ENCODE peak calls at places on chromosomes 13 and 19, in ten cellular contexts. One of them, this sample, is unnamed. For H3K9me3, the result is how much of the 10 kb centered on the place peaks cover.

GRCh38 chr13:113216165-113217056 is 7.0 kb downstream of the CUL4A start:
- DNase-seq in A673: peak
- DNase-seq in heart right ventricle: no peak
- DNase-seq in DND-41: no peak
- DNase-seq in thoracic aorta: no peak
- DNase-seq in OCI-LY7: no peak
- DNase-seq in breast epithelium: peak
- DNase-seq in right lobe of liver: no peak
- DNase-seq in pancreas: peak
- DNase-seq in sigmoid colon: no peak
- DNase-seq in this sample: no peak

GRCh38 chr13:59755647-59756290 is 408.0 kb downstream of the DIAPH3 start:
- DNase-seq in A673: peak
- DNase-seq in thoracic aorta: no peak
- DNase-seq in DND-41: no peak
- DNase-seq in right lobe of liver: no peak
- DNase-seq in sigmoid colon: no peak
- DNase-seq in breast epithelium: no peak
- DNase-seq in pancreas: no peak
- DNase-seq in OCI-LY7: no peak
- DNase-seq in heart right ventricle: no peak
- DNase-seq in this sample: no peak

GRCh38 chr19:38698225-38699026 is 45.8 kb downstream of the CAPN12 start:
- DNase-seq in sigmoid colon: no peak
- DNase-seq in DND-41: no peak
- DNase-seq in OCI-LY7: no peak
- DNase-seq in breast epithelium: no peak
- DNase-seq in pancreas: no peak
- DNase-seq in A673: no peak
- DNase-seq in heart right ventricle: no peak
- DNase-seq in thoracic aorta: no peak
- DNase-seq in right lobe of liver: no peak
- DNase-seq in this sample: no peak

GRCh38 chr13:73337511-73337910 is 278.7 kb downstream of the KLF5 start:
- DNase-seq in breast epithelium: no peak
- DNase-seq in right lobe of liver: no peak
- DNase-seq in OCI-LY7: no peak
- DNase-seq in A673: no peak
- DNase-seq in pancreas: no peak
- DNase-seq in DND-41: no peak
- DNase-seq in sigmoid colon: no peak
- DNase-seq in heart right ventricle: no peak
- DNase-seq in thoracic aorta: no peak
- DNase-seq in this sample: no peak

GRCh38 chr19:5103061-5103701 is 134.3 kb downstream of the KDM4B start:
- DNase-seq in sigmoid colon: peak
- DNase-seq in DND-41: no peak
- DNase-seq in thoracic aorta: no peak
- DNase-seq in heart right ventricle: peak
- DNase-seq in breast epithelium: no peak
- DNase-seq in OCI-LY7: no peak
- DNase-seq in right lobe of liver: peak
- DNase-seq in pancreas: peak
- DNase-seq in A673: peak
- DNase-seq in this sample: no peak

GRCh38 chr13:79349011-79349410 is 57.0 kb downstream of the RBM26 start:
- DNase-seq in pancreas: no peak
- DNase-seq in breast epithelium: no peak
- DNase-seq in sigmoid colon: no peak
- DNase-seq in OCI-LY7: no peak
- DNase-seq in right lobe of liver: no peak
- DNase-seq in heart right ventricle: no peak
- DNase-seq in A673: no peak
- DNase-seq in DND-41: no peak
- DNase-seq in thoracic aorta: no peak
- DNase-seq in this sample: no peak

GRCh38 chr19:22619371-22619770 is 14.8 kb upstream of the ZNF492 start:
- DNase-seq in pancreas: no peak
- DNase-seq in sigmoid colon: no peak
- DNase-seq in OCI-LY7: no peak
- DNase-seq in thoracic aorta: no peak
- DNase-seq in DND-41: no peak
- DNase-seq in breast epithelium: no peak
- DNase-seq in heart right ventricle: no peak
- DNase-seq in A673: no peak
- DNase-seq in right lobe of liver: no peak
- DNase-seq in this sample: no peak

GRCh38 chr13:21668665-21669599 is 1.9 kb upstream of the FGF9 start:
- DNase-seq in OCI-LY7: peak
- DNase-seq in A673: no peak
- DNase-seq in DND-41: no peak
- DNase-seq in sigmoid colon: peak
- DNase-seq in breast epithelium: no peak
- DNase-seq in pancreas: no peak
- DNase-seq in thoracic aorta: no peak
- DNase-seq in right lobe of liver: no peak
- DNase-seq in heart right ventricle: no peak
- DNase-seq in this sample: peak

GRCh38 chr19:17779281-17779930 is 15.5 kb upstream of the B3GNT3 start:
- DNase-seq in A673: peak
- DNase-seq in heart right ventricle: no peak
- DNase-seq in breast epithelium: peak
- DNase-seq in OCI-LY7: no peak
- DNase-seq in pancreas: no peak
- DNase-seq in DND-41: no peak
- DNase-seq in right lobe of liver: peak
- DNase-seq in thoracic aorta: no peak
- DNase-seq in sigmoid colon: no peak
- DNase-seq in this sample: no peak

GRCh38 chr19:30307191-30307974 is 64.8 kb upstream of the ZNF536 start:
- DNase-seq in pancreas: no peak
- DNase-seq in DND-41: no peak
- DNase-seq in right lobe of liver: no peak
- DNase-seq in OCI-LY7: no peak
- DNase-seq in heart right ventricle: no peak
- DNase-seq in breast epithelium: no peak
- DNase-seq in thoracic aorta: no peak
- DNase-seq in sigmoid colon: no peak
- DNase-seq in A673: no peak
- DNase-seq in this sample: no peak

GRCh38 chr13:46571189-46571901 is 18.4 kb downstream of the LRCH1 start:
- DNase-seq in heart right ventricle: no peak
- DNase-seq in thoracic aorta: no peak
- DNase-seq in A673: peak
- DNase-seq in sigmoid colon: no peak
- DNase-seq in pancreas: no peak
- DNase-seq in breast epithelium: no peak
- DNase-seq in right lobe of liver: no peak
- DNase-seq in OCI-LY7: no peak
- DNase-seq in DND-41: no peak
- DNase-seq in this sample: no peak

GRCh38 chr13:101681834-101682233 is 229.4 kb downstream of the ITGBL1 start:
- DNase-seq in OCI-LY7: no peak
- DNase-seq in A673: no peak
- DNase-seq in right lobe of liver: no peak
- DNase-seq in pancreas: no peak
- DNase-seq in heart right ventricle: no peak
- DNase-seq in DND-41: no peak
- DNase-seq in sigmoid colon: no peak
- DNase-seq in thoracic aorta: no peak
- DNase-seq in breast epithelium: no peak
- DNase-seq in this sample: no peak

DNA sequence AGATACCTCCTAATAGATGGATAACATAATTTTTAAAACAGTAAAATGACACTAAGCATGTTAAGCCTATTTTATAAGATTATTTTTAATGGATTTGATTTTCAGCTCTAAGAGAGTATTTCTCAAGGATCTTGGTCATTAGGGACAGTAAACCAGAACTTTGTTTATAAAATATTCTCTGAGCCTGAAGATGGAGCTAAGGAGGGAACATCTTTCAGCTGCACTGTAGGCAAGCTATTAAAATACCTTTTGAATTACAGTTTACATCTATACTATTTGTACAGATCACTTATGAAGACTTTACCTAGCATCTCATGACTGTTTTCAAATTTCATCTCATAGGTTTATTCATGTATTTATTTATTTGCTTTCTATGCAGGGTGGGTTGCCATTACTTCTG is 345.3 kb downstream of the MYO16 start:
- DNase-seq in right lobe of liver: no peak
- DNase-seq in thoracic aorta: no peak
- DNase-seq in OCI-LY7: no peak
- DNase-seq in DND-41: no peak
- DNase-seq in heart right ventricle: no peak
- DNase-seq in breast epithelium: no peak
- DNase-seq in pancreas: no peak
- DNase-seq in sigmoid colon: no peak
- DNase-seq in A673: no peak
- DNase-seq in this sample: no peak
- TF ChIP-seq CTCF in right lobe of liver: no peak
- TF ChIP-seq CTCF in thoracic aorta: no peak
- TF ChIP-seq CTCF in OCI-LY7: no peak
- TF ChIP-seq CTCF in DND-41: no peak
- TF ChIP-seq CTCF in heart right ventricle: no peak
- TF ChIP-seq CTCF in breast epithelium: no peak
- TF ChIP-seq CTCF in pancreas: no peak
- TF ChIP-seq CTCF in sigmoid colon: no peak
- TF ChIP-seq CTCF in A673: no peak
- TF ChIP-seq CTCF in this sample: no peak

GRCh38 chr13:80527400-80527799 is 186.5 kb upstream of the SPRY2 start:
- DNase-seq in A673: no peak
- DNase-seq in sigmoid colon: no peak
- DNase-seq in pancreas: no peak
- DNase-seq in heart right ventricle: no peak
- DNase-seq in right lobe of liver: no peak
- DNase-seq in breast epithelium: no peak
- DNase-seq in thoracic aorta: no peak
- DNase-seq in DND-41: no peak
- DNase-seq in OCI-LY7: no peak
- DNase-seq in this sample: no peak

GRCh38 chr13:80528733-80529132 is 187.8 kb upstream of the SPRY2 start:
- DNase-seq in right lobe of liver: no peak
- DNase-seq in pancreas: no peak
- DNase-seq in heart right ventricle: no peak
- DNase-seq in breast epithelium: no peak
- DNase-seq in sigmoid colon: no peak
- DNase-seq in A673: no peak
- DNase-seq in OCI-LY7: no peak
- DNase-seq in thoracic aorta: no peak
- DNase-seq in DND-41: no peak
- DNase-seq in this sample: no peak

GRCh38 chr13:80533175-80533574 is 192.2 kb upstream of the SPRY2 start:
- DNase-seq in breast epithelium: no peak
- DNase-seq in heart right ventricle: no peak
- DNase-seq in pancreas: no peak
- DNase-seq in right lobe of liver: no peak
- DNase-seq in thoracic aorta: no peak
- DNase-seq in A673: no peak
- DNase-seq in OCI-LY7: no peak
- DNase-seq in DND-41: no peak
- DNase-seq in sigmoid colon: no peak
- DNase-seq in this sample: no peak

GRCh38 chr13:80530902-80531301 is 190.0 kb upstream of the SPRY2 start:
- DNase-seq in OCI-LY7: no peak
- DNase-seq in A673: no peak
- DNase-seq in breast epithelium: no peak
- DNase-seq in thoracic aorta: no peak
- DNase-seq in DND-41: no peak
- DNase-seq in pancreas: no peak
- DNase-seq in sigmoid colon: no peak
- DNase-seq in heart right ventricle: no peak
- DNase-seq in right lobe of liver: no peak
- DNase-seq in this sample: no peak

DNA sequence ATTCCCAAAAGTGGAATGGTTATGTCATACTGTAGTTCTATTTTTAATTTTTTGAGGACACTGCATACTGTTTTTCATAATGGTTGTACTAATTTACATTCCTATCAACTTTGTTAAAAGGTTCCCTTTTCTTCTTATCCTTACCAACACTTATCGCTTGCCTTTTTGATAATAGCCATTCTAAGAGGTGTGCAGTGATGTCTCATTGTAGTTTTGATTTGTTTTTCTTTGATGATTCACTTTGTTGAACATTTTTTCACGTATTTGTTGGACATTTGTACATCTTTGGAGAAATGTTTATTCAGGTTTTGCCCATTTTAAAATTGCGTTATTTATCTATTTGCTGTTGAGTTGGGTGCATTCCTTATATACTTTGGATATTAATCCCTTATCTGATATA is 188.8 kb upstream of the SPRY2 start:
- DNase-seq in heart right ventricle: no peak
- DNase-seq in pancreas: no peak
- DNase-seq in sigmoid colon: no peak
- DNase-seq in OCI-LY7: no peak
- DNase-seq in A673: no peak
- DNase-seq in right lobe of liver: no peak
- DNase-seq in thoracic aorta: no peak
- DNase-seq in breast epithelium: no peak
- DNase-seq in DND-41: no peak
- DNase-seq in this sample: no peak
- H3K27ac ChIP-seq in heart right ventricle: no peak
- H3K27ac ChIP-seq in pancreas: no peak
- H3K27ac ChIP-seq in sigmoid colon: no peak
- H3K27ac ChIP-seq in OCI-LY7: no peak
- H3K27ac ChIP-seq in A673: no peak
- H3K27ac ChIP-seq in right lobe of liver: no peak
- H3K27ac ChIP-seq in thoracic aorta: no peak
- H3K27ac ChIP-seq in breast epithelium: no peak
- H3K27ac ChIP-seq in DND-41: no peak
- H3K27ac ChIP-seq in this sample: no peak

GRCh38 chr13:18996221-18996620 is 185.4 kb downstream of the TUBA3C start:
- DNase-seq in DND-41: no peak
- DNase-seq in right lobe of liver: no peak
- DNase-seq in sigmoid colon: no peak
- DNase-seq in pancreas: no peak
- DNase-seq in heart right ventricle: no peak
- DNase-seq in thoracic aorta: no peak
- DNase-seq in OCI-LY7: no peak
- DNase-seq in A673: no peak
- DNase-seq in breast epithelium: no peak
- DNase-seq in this sample: no peak
- H3K9me3 ChIP-seq in DND-41: under half
- H3K9me3 ChIP-seq in right lobe of liver: under half
- H3K9me3 ChIP-seq in sigmoid colon: under half
- H3K9me3 ChIP-seq in pancreas: under half
- H3K9me3 ChIP-seq in heart right ventricle: under half
- H3K9me3 ChIP-seq in thoracic aorta: under half
- H3K9me3 ChIP-seq in OCI-LY7: under half
- H3K9me3 ChIP-seq in A673: under half
- H3K9me3 ChIP-seq in breast epithelium: under half
- H3K9me3 ChIP-seq in this sample: under half

DNA sequence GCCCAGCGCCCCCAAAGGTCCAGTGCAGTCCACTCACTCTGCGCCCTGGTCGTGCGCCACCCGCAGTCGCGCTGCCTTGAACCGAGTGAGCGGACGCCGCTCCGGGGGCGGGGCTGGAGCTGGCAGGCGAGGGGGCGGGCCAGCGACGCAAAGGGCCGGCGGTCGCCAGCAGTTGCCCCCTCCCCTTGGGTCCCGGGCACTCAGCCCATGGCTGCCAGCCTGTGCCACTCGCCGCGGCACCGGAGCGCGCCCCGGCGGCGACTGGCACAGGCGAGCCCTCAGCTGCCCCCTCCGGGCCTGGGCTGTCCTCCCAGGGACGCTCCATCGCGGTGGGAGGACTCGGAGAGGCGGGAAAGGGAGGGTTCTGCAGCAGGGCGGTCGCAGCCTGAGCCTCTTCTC is at the start of gene S1PR5:
- DNase-seq in OCI-LY7: no peak
- DNase-seq in right lobe of liver: no peak
- DNase-seq in heart right ventricle: peak
- DNase-seq in A673: peak
- DNase-seq in DND-41: no peak
- DNase-seq in sigmoid colon: no peak
- DNase-seq in thoracic aorta: no peak
- DNase-seq in pancreas: peak
- DNase-seq in breast epithelium: no peak
- DNase-seq in this sample: no peak
- TF ChIP-seq CTCF in OCI-LY7: no peak
- TF ChIP-seq CTCF in right lobe of liver: no peak
- TF ChIP-seq CTCF in heart right ventricle: no peak
- TF ChIP-seq CTCF in A673: no peak
- TF ChIP-seq CTCF in DND-41: no peak
- TF ChIP-seq CTCF in sigmoid colon: no peak
- TF ChIP-seq CTCF in thoracic aorta: no peak
- TF ChIP-seq CTCF in pancreas: no peak
- TF ChIP-seq CTCF in breast epithelium: no peak
- TF ChIP-seq CTCF in this sample: no peak